ENCODE peak calls at places on chromosome 13, in six cellular contexts. I, U, O, Q, X and G are unnamed samples.

GRCh38 chr13:66348745-66349720 is 881.1 kb downstream of the PCDH9 start:
- DNase-seq in I (no peak), U (no peak), O (no peak), Q (no peak), X (no peak), G (no peak)

GRCh38 chr13:105962080-105962479 is 573.4 kb downstream of the EFNB2 start:
- DNase-seq in I (no peak), U (no peak), O (no peak), Q (no peak), X (no peak), G (no peak)

GRCh38 chr13:95676100-95676774 is 702 bp upstream of the DNAJC3 start:
- DNase-seq in I (no peak), U (no peak), O (no peak), Q (peak), X (peak), G (peak)

GRCh38 chr13:109494955-109495354 is 291.4 kb downstream of the IRS2 start:
- DNase-seq in I (no peak), U (no peak), O (no peak), Q (peak), X (peak), G (peak)

GRCh38 chr13:64314286-64314685 is 2898.6 kb upstream of the PCDH20 start:
- DNase-seq in I (peak), U (no peak), O (no peak), Q (no peak), X (peak), G (peak)

GRCh38 chr13:113581871-113582270 is 2.7 kb upstream of the TFDP1 start:
- DNase-seq in I (no peak), U (no peak), O (no peak), Q (no peak), X (no peak), G (no peak)

GRCh38 chr13:78658630-78659449 is at the start of gene OBI1:
- DNase-seq in I (peak), U (peak), O (peak), Q (peak), X (peak), G (peak)

GRCh38 chr13:87884874-87885273 is 213.7 kb downstream of the SLITRK5 start:
- DNase-seq in I (no peak), U (no peak), O (peak), Q (no peak), X (peak), G (peak)

GRCh38 chr13:19644947-19645439 is 11.5 kb downstream of the MPHOSPH8 start:
- DNase-seq in I (no peak), U (no peak), O (no peak), Q (no peak), X (no peak), G (no peak)

GRCh38 chr13:82370306-82370705 is 1512.0 kb downstream of the SLITRK1 start:
- DNase-seq in I (no peak), U (no peak), O (peak), Q (no peak), X (peak), G (no peak)

GRCh38 chr13:69264362-69265334 is 843.0 kb upstream of the ATXN8OS start:
- DNase-seq in I (no peak), U (no peak), O (no peak), Q (no peak), X (no peak), G (no peak)

GRCh38 chr13:51518847-51519246 is 65.4 kb upstream of the WDFY2 start:
- DNase-seq in I (no peak), U (no peak), O (peak), Q (peak), X (peak), G (peak)

DNA sequence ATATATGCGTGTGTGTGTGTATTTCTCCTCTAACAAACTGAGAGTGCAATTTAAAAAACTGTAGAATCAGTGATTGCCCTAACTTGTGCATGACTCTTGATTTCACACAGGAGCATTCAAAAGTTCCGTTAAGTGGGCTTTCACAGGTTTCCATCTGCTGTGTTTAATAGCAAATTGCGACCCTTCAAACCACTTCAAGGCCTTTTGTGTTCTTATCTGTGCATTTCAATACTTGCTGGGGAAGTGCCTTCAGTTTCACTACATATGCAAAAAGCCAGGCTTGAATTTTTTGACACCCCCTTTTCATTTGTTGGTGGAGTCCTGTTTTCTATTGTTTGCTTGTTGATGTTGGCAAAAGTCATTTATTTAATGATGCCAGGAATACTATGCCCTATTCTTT is 158.0 kb downstream of the TM9SF2 start:
- DNase-seq in I (no peak), U (no peak), O (no peak), Q (no peak), X (no peak), G (no peak)
- H3K4me3 ChIP-seq in I (no peak), U (no peak), O (no peak), Q (no peak), X (no peak), G (no peak)

DNA sequence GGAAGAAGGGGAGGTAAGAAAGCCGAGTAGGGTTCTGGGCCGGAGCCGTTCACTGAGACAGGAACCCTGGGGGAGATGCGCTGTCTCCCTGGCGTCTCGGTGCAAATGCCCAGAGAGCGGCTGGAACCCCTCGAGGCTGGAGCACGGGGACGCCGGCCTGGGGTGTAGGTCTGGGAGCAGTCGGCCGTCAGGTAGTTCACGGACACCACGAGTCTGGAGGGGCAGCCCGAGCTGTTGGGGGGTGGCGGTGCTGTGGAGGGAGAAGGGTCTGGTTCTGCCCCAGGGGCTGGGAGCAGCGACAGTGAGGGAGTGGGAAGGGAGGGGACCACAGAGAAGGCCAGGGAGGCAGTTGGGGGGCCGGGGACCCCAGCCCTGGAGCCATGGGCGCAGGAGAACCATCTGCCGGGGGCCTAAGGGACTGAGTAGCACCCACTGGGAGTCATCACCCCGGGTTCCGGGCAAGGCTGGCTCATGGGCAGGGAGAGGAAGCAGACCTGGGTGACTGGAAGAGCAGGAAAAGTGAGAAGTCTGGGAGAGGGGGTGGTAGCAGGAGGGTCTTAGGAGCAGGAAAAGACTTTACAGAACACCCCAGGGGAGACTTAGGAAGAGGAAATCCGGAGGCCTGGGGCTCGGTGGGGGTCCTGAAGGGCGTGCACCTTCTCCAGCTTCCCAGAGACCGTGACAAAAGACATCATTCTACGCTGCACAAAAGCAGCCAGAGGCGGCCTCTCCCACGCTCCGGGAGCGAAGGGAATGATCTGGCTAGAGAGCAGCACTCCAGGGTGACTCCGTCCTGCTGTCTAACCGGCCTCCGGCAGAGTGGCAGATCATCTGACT is 173.1 kb upstream of the SOX1 start:
- DNase-seq in I (no peak), U (no peak), O (no peak), Q (no peak), X (no peak), G (no peak)
- H3K4me3 ChIP-seq in I (no peak), U (peak), O (no peak), Q (no peak), X (no peak), G (no peak)

GRCh38 chr13:35914662-35915061 is 216.5 kb downstream of the DCLK1 start:
- DNase-seq in I (no peak), U (no peak), O (no peak), Q (peak), X (peak), G (peak)

GRCh38 chr13:35917942-35918645 is 213.1 kb downstream of the DCLK1 start:
- DNase-seq in I (no peak), U (no peak), O (no peak), Q (peak), X (peak), G (no peak)

GRCh38 chr13:35916186-35916585 is 215.0 kb downstream of the DCLK1 start:
- DNase-seq in I (no peak), U (no peak), O (no peak), Q (no peak), X (no peak), G (no peak)

GRCh38 chr13:35920816-35921215 is 210.4 kb downstream of the DCLK1 start:
- DNase-seq in I (no peak), U (no peak), O (no peak), Q (no peak), X (no peak), G (no peak)

DNA sequence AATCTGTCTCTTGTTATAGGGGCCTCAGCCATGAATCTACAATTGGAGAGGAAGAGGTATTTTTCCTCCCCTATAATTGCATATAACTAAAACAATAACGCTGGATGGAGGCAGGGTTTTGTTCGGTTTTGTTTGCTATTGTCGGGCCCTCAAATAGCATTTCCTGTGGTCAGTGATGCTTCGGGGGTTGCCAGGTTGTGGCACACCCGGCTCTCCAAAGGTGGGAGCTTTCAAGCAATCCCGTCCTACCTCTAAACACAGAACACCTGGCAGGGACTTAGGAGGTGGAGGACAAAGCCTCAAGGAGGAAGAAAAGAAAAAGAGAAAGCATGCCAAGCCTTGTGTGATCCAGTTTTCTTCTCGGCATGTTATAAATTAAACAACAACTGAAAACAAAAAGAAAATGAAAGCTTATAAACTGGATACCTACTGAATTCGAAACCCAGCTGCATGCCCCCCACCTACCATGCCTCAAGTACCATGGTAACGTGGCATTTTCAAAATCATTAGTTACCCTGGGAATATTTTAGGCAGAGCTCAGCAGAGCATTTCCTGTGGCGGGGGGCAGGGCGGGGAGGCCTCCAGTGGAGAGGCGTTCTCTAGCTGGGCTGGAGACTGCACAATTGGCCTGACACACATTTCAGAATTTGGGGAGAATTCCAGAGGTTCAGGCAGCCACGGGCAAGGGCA is 213.8 kb downstream of the DCLK1 start:
- DNase-seq in I (no peak), U (no peak), O (no peak), Q (no peak), X (no peak), G (peak)
- H3K4me3 ChIP-seq in I (no peak), U (no peak), O (no peak), Q (peak), X (no peak), G (peak)

GRCh38 chr13:24275041-24275440 is 34.3 kb upstream of the C1QTNF9 start:
- DNase-seq in I (no peak), U (no peak), O (no peak), Q (no peak), X (no peak), G (no peak)
- H3K4me3 ChIP-seq in I (no peak), U (no peak), O (no peak), Q (no peak), X (no peak), G (no peak)

DNA sequence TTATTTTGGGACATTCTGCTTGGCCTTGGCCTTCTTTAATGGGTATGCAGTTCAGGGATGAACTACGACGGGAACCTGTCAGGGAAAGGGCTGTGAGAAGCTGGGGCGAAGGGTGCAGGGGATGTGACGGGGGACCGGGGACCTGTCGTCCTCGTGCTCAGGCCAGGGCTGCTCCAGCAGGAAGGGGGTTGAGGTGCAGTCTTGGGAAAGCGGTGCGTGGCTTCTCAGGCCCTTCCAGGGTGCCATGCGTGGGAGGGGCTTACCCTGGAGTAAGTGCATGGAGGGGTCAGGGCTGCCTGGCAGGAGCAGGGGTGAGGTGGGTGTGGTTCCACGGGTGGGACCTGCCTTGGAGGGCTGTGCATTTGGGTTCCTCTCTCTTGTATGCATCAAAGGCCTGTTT is 100.8 kb downstream of the TEX29 start:
- DNase-seq in I (no peak), U (no peak), O (no peak), Q (no peak), X (no peak), G (no peak)
- H3K4me3 ChIP-seq in I (no peak), U (no peak), O (no peak), Q (no peak), X (no peak), G (no peak)

DNA sequence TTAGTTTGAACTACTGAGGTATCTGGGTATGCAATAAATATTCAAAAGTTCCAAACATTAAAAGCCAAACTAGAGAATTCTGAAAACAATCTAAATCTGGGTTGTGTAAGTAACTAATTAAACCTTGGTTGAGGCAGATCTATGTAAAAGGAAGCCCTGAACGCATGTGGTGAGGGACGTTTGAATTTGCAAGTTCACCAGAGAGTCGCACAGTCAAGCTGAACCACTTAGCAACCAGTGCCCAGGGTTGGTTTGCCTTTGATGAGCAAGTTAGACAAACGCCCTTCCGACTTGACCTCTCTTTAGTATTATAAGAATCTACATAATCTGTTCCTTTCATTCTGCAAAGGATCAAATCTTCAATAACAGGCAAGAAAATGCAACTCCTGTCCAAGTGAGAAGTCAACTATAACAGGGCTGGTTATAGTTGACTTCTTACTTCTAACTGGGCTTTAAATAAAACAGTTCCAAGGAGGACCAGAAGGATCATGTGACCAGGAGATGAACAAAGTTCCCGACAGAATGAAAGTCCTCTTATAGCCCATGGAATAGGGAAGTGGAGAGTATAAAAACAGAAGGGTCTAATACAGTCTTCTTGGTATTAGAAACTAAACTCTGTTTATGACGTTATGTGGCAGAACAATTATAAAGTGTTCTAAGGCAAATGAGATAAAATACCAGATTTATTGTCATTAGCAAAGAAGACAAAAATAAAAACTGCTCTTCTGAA is 40.6 kb downstream of the PHF11 start:
- DNase-seq in I (no peak), U (no peak), O (no peak), Q (no peak), X (no peak), G (no peak)
- H3K4me3 ChIP-seq in I (no peak), U (no peak), O (no peak), Q (no peak), X (no peak), G (no peak)

GRCh38 chr13:23570931-23571330 is 719 bp downstream of the TNFRSF19 start:
- DNase-seq in I (peak), U (no peak), O (no peak), Q (peak), X (peak), G (no peak)
- H3K4me3 ChIP-seq in I (peak), U (peak), O (peak), Q (peak), X (no peak), G (peak)

GRCh38 chr13:21243045-21243842 is 66.8 kb downstream of the MRPL57 start:
- DNase-seq in I (no peak), U (no peak), O (no peak), Q (no peak), X (no peak), G (no peak)

GRCh38 chr13:21242236-21242635 is 65.8 kb downstream of the MRPL57 start:
- DNase-seq in I (no peak), U (no peak), O (no peak), Q (no peak), X (no peak), G (no peak)

GRCh38 chr13:21243843-21244184 is 67.4 kb downstream of the MRPL57 start:
- DNase-seq in I (peak), U (no peak), O (no peak), Q (no peak), X (no peak), G (no peak)

GRCh38 chr13:21238267-21238666 is 61.8 kb downstream of the MRPL57 start:
- DNase-seq in I (no peak), U (no peak), O (no peak), Q (no peak), X (no peak), G (no peak)

DNA sequence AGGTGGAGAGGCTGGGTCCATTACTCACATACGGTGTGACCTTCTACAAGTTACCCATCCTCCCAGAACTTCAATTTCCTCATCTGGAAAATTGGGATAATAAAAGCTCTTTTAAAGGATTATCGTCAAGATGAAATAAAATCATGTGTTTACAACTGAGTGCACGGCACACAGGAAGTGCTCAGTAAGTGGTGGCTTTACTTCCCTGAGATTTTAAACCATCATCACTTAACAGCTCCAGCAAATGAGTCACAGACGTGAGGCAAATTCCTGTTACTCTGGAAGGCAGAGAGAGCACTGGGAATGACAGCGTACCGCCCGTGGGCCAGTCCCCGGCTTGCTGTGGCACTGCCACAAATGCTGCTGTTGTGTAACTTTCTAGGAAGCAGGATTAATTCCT is 64.1 kb downstream of the MRPL57 start:
- DNase-seq in I (peak), U (no peak), O (peak), Q (peak), X (peak), G (peak)
- H3K4me3 ChIP-seq in I (no peak), U (no peak), O (no peak), Q (peak), X (peak), G (no peak)